ENCODE peak calls at places on chromosomes 1 and 21, in nine cellular contexts. S, J, T, G, O, U, F, L and Y are unnamed samples. For H3K4me1, the result is how much of the 10 kb centered on the place peaks cover.

GRCh38 chr1:54272134-54272533 is 72.2 kb downstream of the MRPL37 start:
- DNase-seq in G (no peak), T (no peak), S (no peak), F (no peak), J (no peak), O (no peak), U (no peak), L (no peak), Y (no peak)

GRCh38 chr1:88029142-88029541 is 654.9 kb upstream of the PKN2 start:
- DNase-seq in U (no peak), O (no peak), G (no peak), J (no peak), F (no peak), L (no peak), S (peak), T (peak), Y (peak)

GRCh38 chr1:181969902-181970301 is 91.6 kb downstream of the ZNF648 start:
- DNase-seq in S (no peak), G (no peak), J (no peak), O (no peak), T (no peak), L (no peak), U (no peak), F (no peak), Y (no peak)

GRCh38 chr1:160084771-160085321 is 3.5 kb downstream of the KCNJ9 start:
- DNase-seq in U (no peak), G (no peak), L (no peak), J (no peak), O (no peak), S (no peak), F (no peak), T (no peak), Y (no peak)

GRCh38 chr1:179590671-179591070 is 961 bp upstream of the TDRD5 start:
- DNase-seq in O (no peak), L (no peak), U (no peak), G (no peak), J (no peak), F (no peak), T (no peak), S (no peak), Y (no peak)

GRCh38 chr21:46667735-46668380 is 32.4 kb downstream of the PRMT2 start:
- DNase-seq in U (no peak), T (peak), G (no peak), O (peak), S (peak), F (no peak), L (no peak), J (no peak), Y (peak)

GRCh38 chr1:226309398-226310122 is 596 bp upstream of the LIN9 start:
- DNase-seq in J (no peak), S (peak), U (peak), L (peak), F (no peak), G (peak), T (no peak), O (peak), Y (no peak)

GRCh38 chr1:36775716-36776115 is 258.6 kb downstream of the GRIK3 start:
- DNase-seq in S (no peak), L (no peak), T (no peak), J (no peak), G (no peak), F (no peak), U (no peak), O (no peak), Y (no peak)

GRCh38 chr21:27649323-27649722 is 682.4 kb upstream of the ADAMTS5 start:
- DNase-seq in F (no peak), T (peak), U (no peak), S (peak), O (peak), L (no peak), J (no peak), G (no peak), Y (no peak)

GRCh38 chr1:24191860-24192259 is 4.8 kb upstream of the IFNLR1 start:
- DNase-seq in U (no peak), G (no peak), O (peak), S (peak), F (no peak), T (peak), J (no peak), L (no peak), Y (no peak)

GRCh38 chr1:162055062-162055461 is 14.4 kb upstream of the NOS1AP start:
- DNase-seq in U (no peak), L (no peak), F (no peak), O (peak), T (peak), J (no peak), S (peak), G (no peak), Y (peak)

GRCh38 chr1:209815931-209816338 is 10.0 kb upstream of the IRF6 start:
- DNase-seq in L (peak), T (no peak), J (no peak), F (no peak), G (no peak), U (no peak), O (no peak), S (no peak), Y (no peak)

GRCh38 chr1:62071695-62072094 is 123.0 kb upstream of the L1TD1 start:
- DNase-seq in J (no peak), U (no peak), T (no peak), G (no peak), L (no peak), S (no peak), F (no peak), O (no peak), Y (no peak)

GRCh38 chr1:50474859-50475809 is 51.9 kb upstream of the DMRTA2 start:
- DNase-seq in G (no peak), O (peak), J (no peak), U (no peak), L (no peak), T (peak), S (no peak), F (no peak), Y (no peak)

GRCh38 chr1:26132825-26133167 is 21.2 kb downstream of the PDIK1L start:
- DNase-seq in S (no peak), G (no peak), F (no peak), J (no peak), O (no peak), U (no peak), T (no peak), L (no peak), Y (no peak)

GRCh38 chr1:119827010-119827409 is 15.8 kb upstream of the REG4 start:
- DNase-seq in T (no peak), J (no peak), O (peak), F (no peak), S (peak), U (no peak), G (no peak), L (no peak), Y (peak)

GRCh38 chr1:205095422-205095821 is 11.2 kb upstream of the TMEM81 start:
- DNase-seq in S (no peak), U (no peak), J (no peak), F (no peak), O (no peak), T (no peak), G (no peak), L (no peak), Y (no peak)

GRCh38 chr1:54278941-54279422 is 79.0 kb downstream of the MRPL37 start:
- DNase-seq in U (no peak), F (peak), S (peak), G (no peak), T (peak), J (peak), L (no peak), O (no peak), Y (no peak)

GRCh38 chr1:206114692-206115430 is 2.3 kb downstream of the AVPR1B start:
- DNase-seq in S (peak), G (no peak), F (no peak), L (no peak), O (no peak), T (no peak), U (no peak), J (no peak), Y (no peak)

DNA sequence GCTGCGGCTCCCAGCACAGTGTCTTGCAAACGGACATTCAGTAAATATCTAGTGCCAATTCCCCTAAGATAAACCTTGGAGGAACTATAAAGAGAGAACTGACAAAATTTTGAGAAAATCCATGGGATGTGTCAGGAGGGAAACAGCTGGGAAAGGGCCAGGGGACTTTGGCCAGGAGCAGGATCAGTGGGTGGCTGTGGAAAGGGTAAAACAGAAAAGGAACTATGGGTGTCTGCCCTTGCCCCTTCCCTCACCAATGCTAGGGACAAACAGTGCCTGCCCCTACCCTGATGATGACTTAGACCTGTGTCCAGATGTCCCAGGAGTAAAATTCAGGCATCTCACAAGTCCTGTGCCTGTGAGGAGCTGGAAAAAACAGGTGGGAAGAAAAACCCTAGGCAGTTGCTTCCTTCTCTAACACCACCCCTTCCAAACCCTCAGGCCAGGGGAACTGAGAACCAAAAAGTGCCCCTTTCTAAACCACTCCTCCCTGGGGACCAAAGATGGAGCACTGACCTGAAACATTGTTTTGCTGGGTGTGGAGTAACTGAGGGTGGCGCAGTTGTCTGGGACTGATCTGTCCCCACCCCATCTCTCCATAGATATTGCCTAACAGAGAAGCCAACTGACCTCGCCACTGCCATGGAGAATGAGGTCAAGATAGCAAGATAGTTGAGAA is 22.1 kb upstream of the IFNAR2 start:
- DNase-seq in O (no peak), T (no peak), J (no peak), U (no peak), F (no peak), G (no peak), L (no peak), S (no peak), Y (no peak)
- H3K4me1 ChIP-seq in O (under half), T (under half), J (under half), U (under half), F (under half), G (under half), L (under half), S (under half), Y (under half)

DNA sequence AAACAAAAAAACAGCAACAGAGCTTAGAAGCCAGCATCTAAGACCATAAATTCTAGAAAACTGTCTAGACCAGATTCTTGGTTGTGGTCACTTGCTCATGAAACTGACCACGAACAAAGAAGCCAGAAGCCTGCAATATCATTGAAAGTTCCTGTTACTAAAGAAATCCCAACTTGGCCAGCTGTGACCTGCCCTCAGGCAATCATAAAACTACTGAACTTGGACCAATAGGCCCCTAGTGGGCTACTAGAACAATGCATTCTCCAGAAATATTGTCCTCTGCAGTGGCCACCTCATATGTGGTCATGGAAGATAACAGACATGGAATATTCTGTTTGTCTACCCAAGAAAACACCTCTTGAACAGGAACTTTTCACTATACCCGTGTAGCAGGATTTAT is 87.7 kb downstream of the SPATA17 start:
- DNase-seq in J (no peak), T (no peak), S (no peak), L (no peak), O (peak), G (no peak), F (no peak), U (no peak), Y (no peak)
- TF ChIP-seq CTCF in J (no peak), T (no peak), S (no peak), L (no peak), O (peak), G (no peak), F (no peak), U (no peak), Y (no peak)

GRCh38 chr1:155170101-155170785 is 2.9 kb downstream of the KRTCAP2 start:
- DNase-seq in F (no peak), O (no peak), L (no peak), J (no peak), S (no peak), G (no peak), U (no peak), T (no peak), Y (no peak)

GRCh38 chr1:155166373-155167165 is 6.5 kb downstream of the KRTCAP2 start:
- DNase-seq in O (no peak), G (peak), L (no peak), J (no peak), F (no peak), U (peak), S (peak), T (no peak), Y (peak)

GRCh38 chr1:155169541-155169940 is 3.6 kb downstream of the KRTCAP2 start:
- DNase-seq in O (no peak), S (no peak), U (no peak), T (no peak), G (peak), F (no peak), J (no peak), L (no peak), Y (no peak)

GRCh38 chr1:155167166-155168104 is 5.7 kb downstream of the KRTCAP2 start:
- DNase-seq in L (peak), S (peak), J (no peak), F (peak), T (peak), G (peak), U (peak), O (peak), Y (peak)

DNA sequence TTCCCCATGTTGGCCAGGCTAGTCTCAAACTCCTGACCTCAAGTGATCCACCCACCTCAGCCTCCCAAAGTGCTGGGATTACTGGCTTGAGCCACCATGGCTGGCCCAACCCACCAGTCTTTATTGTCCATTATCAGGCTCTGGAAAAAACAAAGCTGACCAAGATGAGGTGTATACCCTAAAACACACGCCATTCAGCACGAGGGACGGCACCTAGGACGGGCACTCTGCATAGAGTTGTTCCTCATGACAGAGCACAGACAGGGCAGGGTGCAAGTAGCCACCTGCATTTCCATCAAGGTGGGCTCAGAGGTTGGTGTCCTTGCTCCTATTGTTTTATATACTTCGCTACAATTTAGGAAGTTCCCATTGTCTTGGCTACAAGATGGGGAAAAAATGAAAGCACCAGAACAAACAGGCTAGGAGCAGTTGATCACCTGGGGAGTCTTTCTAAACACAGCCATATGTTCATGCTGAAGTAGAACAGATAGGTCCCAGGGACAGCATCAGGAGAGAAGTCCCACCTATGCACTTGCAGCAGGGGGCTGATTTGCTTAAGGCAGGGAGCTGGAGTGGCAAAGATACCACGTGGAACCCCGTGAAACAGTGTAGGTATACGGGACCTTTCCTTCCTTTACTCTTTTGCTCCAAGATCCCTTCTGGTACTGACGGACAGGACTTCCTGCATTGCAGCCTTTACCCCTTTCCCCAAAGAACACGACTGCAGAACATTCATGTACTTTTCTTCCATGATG is 4.5 kb downstream of the KRTCAP2 start:
- DNase-seq in U (no peak), G (no peak), J (no peak), L (no peak), O (no peak), F (no peak), S (no peak), T (no peak), Y (no peak)
- H3K4me1 ChIP-seq in U (under half), G (under half), J (under half), L (under half), O (under half), F (under half), S (under half), T (under half), Y (under half)

DNA sequence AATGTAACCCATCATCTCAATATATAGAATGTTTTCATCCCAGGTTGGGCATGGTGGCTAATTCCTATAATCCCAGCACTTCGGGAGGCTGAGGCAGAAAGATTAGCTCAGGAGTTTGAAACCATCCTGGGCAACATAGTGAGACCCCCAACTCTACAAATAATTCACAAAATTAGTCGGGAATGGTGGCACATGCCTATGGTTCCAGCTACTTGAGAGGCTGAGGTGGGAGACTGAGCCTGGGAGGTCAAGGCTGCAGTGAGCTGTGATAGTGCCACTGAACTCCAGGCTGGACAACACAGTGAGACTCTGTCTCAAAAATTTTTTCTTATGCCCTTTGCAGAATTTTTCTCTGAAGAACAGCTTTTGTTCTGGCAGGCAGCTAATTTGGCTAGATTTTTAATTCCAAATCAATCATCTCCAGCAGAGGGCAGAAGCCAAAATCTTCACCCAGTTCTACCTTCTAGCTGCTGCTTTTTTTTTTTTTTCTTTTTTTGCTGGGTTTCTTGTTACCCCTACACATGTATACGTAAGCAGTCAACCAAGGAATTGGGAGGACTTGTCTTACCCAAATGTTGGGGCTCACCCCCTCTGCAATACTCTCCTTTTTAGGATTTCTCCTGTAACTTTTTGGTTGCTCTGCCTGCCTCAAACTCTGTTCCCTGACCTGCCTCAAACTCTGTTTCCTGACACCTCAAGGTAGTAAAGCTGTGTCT is 2.7 kb upstream of the RAD54L start:
- DNase-seq in U (no peak), S (peak), F (no peak), G (no peak), J (no peak), L (no peak), O (peak), T (peak), Y (peak)
- TF ChIP-seq CTCF in U (peak), S (peak), F (peak), G (no peak), J (no peak), L (peak), O (peak), T (peak), Y (peak)

GRCh38 chr1:215267495-215267894 is 185.0 kb downstream of the KCNK2 start:
- DNase-seq in O (peak), L (no peak), S (no peak), G (no peak), J (no peak), T (peak), F (no peak), U (no peak), Y (no peak)

GRCh38 chr1:215260711-215261110 is 178.2 kb downstream of the KCNK2 start:
- DNase-seq in S (no peak), L (no peak), O (no peak), G (no peak), T (no peak), F (no peak), U (no peak), J (no peak), Y (no peak)

GRCh38 chr1:215263636-215264035 is 181.1 kb downstream of the KCNK2 start:
- DNase-seq in U (no peak), O (no peak), F (no peak), S (no peak), T (no peak), J (no peak), L (no peak), G (no peak), Y (no peak)

GRCh38 chr1:215262106-215262505 is 179.6 kb downstream of the KCNK2 start:
- DNase-seq in U (no peak), O (no peak), L (no peak), G (no peak), F (no peak), T (no peak), S (no peak), J (no peak), Y (no peak)

DNA sequence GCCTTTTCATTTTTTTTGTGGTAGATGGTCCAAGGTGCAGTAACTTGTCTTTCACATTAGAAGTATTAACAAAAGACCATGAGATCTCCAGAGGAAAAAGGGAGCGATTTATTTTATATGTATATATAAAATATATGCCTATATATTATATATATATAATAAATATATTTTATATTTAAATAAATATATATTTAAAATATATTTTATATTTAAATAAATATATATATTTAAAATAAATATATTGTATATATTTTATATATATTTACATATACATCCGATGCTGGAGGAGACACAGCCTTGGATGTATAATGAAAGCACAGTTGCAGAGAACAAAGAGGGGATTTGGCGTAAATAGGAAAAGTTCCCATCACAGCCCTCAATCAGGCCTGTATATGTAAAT is 182.1 kb downstream of the KCNK2 start:
- DNase-seq in L (no peak), S (no peak), U (no peak), J (no peak), T (no peak), O (no peak), G (no peak), F (no peak), Y (no peak)
- H3K4me1 ChIP-seq in L (under half), S (under half), U (under half), J (under half), T (under half), O (under half), G (under half), F (under half), Y (under half)

DNA sequence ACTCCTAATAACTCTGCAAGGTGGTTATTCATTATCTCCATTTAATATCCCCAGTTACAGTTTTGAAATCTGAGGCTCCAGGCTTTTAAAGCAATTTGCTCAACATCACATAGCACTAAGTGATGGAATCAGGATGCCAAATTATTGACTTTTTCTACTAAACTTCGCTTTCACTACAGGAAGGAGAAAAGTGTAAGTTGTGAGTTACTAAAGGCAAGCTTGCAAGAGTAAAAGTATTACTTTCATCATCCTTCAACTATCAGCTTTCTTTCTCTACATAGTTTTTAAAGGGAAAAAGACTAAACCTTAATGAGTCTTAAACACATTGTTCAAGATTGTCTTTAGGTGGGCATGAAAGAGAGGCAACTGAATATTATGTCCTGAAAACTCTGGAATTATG is 1.8 kb downstream of the OSBPL9 start:
- DNase-seq in T (no peak), S (no peak), F (no peak), G (no peak), J (no peak), O (no peak), L (no peak), U (no peak), Y (no peak)
- TF ChIP-seq CTCF in T (no peak), S (no peak), F (no peak), G (no peak), J (no peak), O (no peak), L (no peak), U (no peak), Y (no peak)